ENCODE peak calls at places on chromosomes 3 and 15, in seven cellular contexts. I, V, D, G, K, M and Q are unnamed samples.

GRCh38 chr15:70152070-70152480 is 54.4 kb upstream of the TLE3 start:
- DNase-seq in I (no peak), V (peak), D (no peak), G (no peak), K (peak), M (no peak), Q (no peak)

GRCh38 chr3:104066658-104067057 is 1300.1 kb upstream of the ALCAM start:
- DNase-seq in I (no peak), V (no peak), D (no peak), G (no peak), K (peak), M (no peak), Q (no peak)

GRCh38 chr3:57184516-57184915 is 15.3 kb downstream of the HESX1 start:
- DNase-seq in I (no peak), V (no peak), D (no peak), G (no peak), K (no peak), M (no peak), Q (no peak)

GRCh38 chr15:94582368-94582767 is 351.0 kb downstream of the MCTP2 start:
- DNase-seq in I (no peak), V (no peak), D (peak), G (no peak), K (no peak), M (no peak), Q (peak)

GRCh38 chr3:99920530-99921376 is 103.1 kb downstream of the CMSS1 start:
- DNase-seq in I (no peak), V (peak), D (no peak), G (peak), K (no peak), M (no peak), Q (peak)

GRCh38 chr3:150035400-150035799 is 64.7 kb upstream of the PFN2 start:
- DNase-seq in I (no peak), V (no peak), D (no peak), G (no peak), K (no peak), M (no peak), Q (no peak)

GRCh38 chr15:54387808-54388207 is 409.6 kb downstream of the UNC13C start:
- DNase-seq in I (no peak), V (no peak), D (no peak), G (no peak), K (no peak), M (no peak), Q (no peak)

GRCh38 chr3:47884603-47885002 is 81.7 kb downstream of the DHX30 start:
- DNase-seq in I (no peak), V (no peak), D (no peak), G (no peak), K (no peak), M (no peak), Q (no peak)

GRCh38 chr3:72481542-72481941 is 366.7 kb downstream of the SHQ1 start:
- DNase-seq in I (no peak), V (no peak), D (no peak), G (no peak), K (no peak), M (no peak), Q (no peak)

GRCh38 chr3:58635371-58636285 is 30.9 kb downstream of the FAM3D start:
- DNase-seq in I (no peak), V (no peak), D (no peak), G (peak), K (no peak), M (no peak), Q (no peak)

GRCh38 chr15:29090617-29091466 is 178.8 kb downstream of the NSMCE3 start:
- DNase-seq in I (peak), V (no peak), D (peak), G (no peak), K (no peak), M (peak), Q (peak)

GRCh38 chr3:76310661-76311060 is 525.3 kb upstream of the ZNF717 start:
- DNase-seq in I (no peak), V (no peak), D (no peak), G (no peak), K (no peak), M (no peak), Q (no peak)

GRCh38 chr3:150255416-150255815 is 152.7 kb upstream of the TSC22D2 start:
- DNase-seq in I (no peak), V (peak), D (no peak), G (peak), K (no peak), M (no peak), Q (no peak)

GRCh38 chr3:42666022-42666421 is 12.5 kb downstream of the ZBTB47 start:
- DNase-seq in I (no peak), V (no peak), D (no peak), G (no peak), K (no peak), M (no peak), Q (no peak)

GRCh38 chr15:51025454-51025846 is 69.3 kb downstream of the TNFAIP8L3 start:
- DNase-seq in I (no peak), V (no peak), D (no peak), G (no peak), K (no peak), M (no peak), Q (no peak)

GRCh38 chr3:15778332-15778858 is 19.4 kb downstream of the ANKRD28 start:
- DNase-seq in I (no peak), V (no peak), D (no peak), G (no peak), K (no peak), M (no peak), Q (no peak)

GRCh38 chr3:128447561-128448013 is 19.1 kb downstream of the DNAJB8 start:
- DNase-seq in I (no peak), V (no peak), D (no peak), G (no peak), K (no peak), M (no peak), Q (no peak)

GRCh38 chr3:31695280-31696008 is 162.7 kb downstream of the STT3B start:
- DNase-seq in I (peak), V (no peak), D (no peak), G (no peak), K (no peak), M (no peak), Q (no peak)

GRCh38 chr3:49656541-49657112 is 17.5 kb upstream of the APEH start:
- DNase-seq in I (no peak), V (no peak), D (no peak), G (no peak), K (no peak), M (no peak), Q (no peak)

GRCh38 chr15:74884428-74885223 is 5.2 kb upstream of the MPI start:
- DNase-seq in I (no peak), V (no peak), D (no peak), G (no peak), K (no peak), M (no peak), Q (peak)

GRCh38 chr3:24521306-24522154 is 26.9 kb upstream of the THRB start:
- DNase-seq in I (no peak), V (peak), D (no peak), G (peak), K (no peak), M (peak), Q (peak)

GRCh38 chr3:14647976-14648955 is 3.3 kb upstream of the CCDC174 start:
- DNase-seq in I (no peak), V (no peak), D (no peak), G (no peak), K (no peak), M (no peak), Q (no peak)

GRCh38 chr3:107938128-107938527 is 152.7 kb downstream of the CD47 start:
- DNase-seq in I (no peak), V (peak), D (peak), G (no peak), K (no peak), M (peak), Q (peak)

GRCh38 chr3:52385157-52385556 is 59.7 kb downstream of the SEMA3G start:
- DNase-seq in I (no peak), V (no peak), D (peak), G (no peak), K (peak), M (peak), Q (no peak)

GRCh38 chr15:74580538-74581350 is 34.9 kb upstream of the CLK3 start:
- DNase-seq in I (no peak), V (no peak), D (no peak), G (no peak), K (no peak), M (no peak), Q (peak)

GRCh38 chr15:92112180-92112579 is 258.7 kb downstream of the SLCO3A1 start:
- DNase-seq in I (no peak), V (no peak), D (no peak), G (peak), K (no peak), M (no peak), Q (no peak)

GRCh38 chr3:23611737-23612295 is 193.9 kb upstream of the UBE2E1 start:
- DNase-seq in I (no peak), V (peak), D (no peak), G (peak), K (peak), M (no peak), Q (no peak)

GRCh38 chr3:20079621-20080020 is 39.4 kb downstream of the KAT2B start:
- DNase-seq in I (no peak), V (no peak), D (no peak), G (no peak), K (no peak), M (no peak), Q (no peak)

GRCh38 chr15:71362987-71363968 is 248.0 kb downstream of the THSD4 start:
- DNase-seq in I (no peak), V (no peak), D (no peak), G (no peak), K (no peak), M (no peak), Q (no peak)

GRCh38 chr3:13368834-13369233 is 51.3 kb downstream of the NUP210 start:
- DNase-seq in I (no peak), V (no peak), D (no peak), G (no peak), K (no peak), M (no peak), Q (no peak)

DNA sequence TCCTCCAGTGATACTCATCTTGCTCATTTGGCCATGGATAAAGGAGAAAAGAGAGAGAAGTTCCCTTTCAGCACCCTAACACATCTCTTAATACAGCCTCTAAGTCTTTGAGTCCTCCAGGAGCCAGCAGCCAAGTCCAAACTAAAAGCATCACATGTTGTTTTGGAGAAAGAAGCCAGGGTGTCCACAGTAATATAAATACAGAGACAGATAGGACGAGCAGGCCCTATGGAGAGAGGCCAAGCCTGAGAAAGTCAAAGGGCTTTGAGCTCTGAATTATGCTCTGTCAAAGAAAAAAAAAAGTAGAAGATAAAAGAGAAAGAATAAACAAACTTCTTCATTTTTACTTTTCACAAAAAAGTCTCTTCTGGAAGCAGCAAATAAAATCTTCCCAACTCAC is 92.4 kb upstream of the THBS1 start:
- DNase-seq in I (no peak), V (no peak), D (no peak), G (no peak), K (no peak), M (no peak), Q (no peak)
- H3K27ac ChIP-seq in I (no peak), V (no peak), D (no peak), G (peak), K (no peak), M (no peak), Q (no peak)

DNA sequence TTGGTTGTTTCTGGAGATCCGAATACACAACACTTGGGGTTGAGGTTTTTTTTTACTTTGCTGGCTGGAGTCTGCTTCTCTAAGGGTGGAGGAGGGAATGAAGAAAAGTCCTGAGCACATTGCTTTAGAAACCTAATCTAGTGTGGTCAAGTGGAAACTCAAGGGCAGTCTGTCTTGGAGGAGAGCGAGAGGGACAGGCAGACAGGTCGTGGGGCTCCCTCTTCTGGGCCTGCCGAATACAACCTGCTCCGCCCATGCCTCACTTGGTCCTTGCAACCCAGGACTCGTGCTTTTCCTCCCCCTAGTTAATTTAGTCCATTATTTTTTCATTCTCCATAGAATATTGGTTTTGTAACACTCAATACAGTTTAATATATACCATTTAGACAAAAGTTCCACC is 176.7 kb upstream of the LYSMD4 start:
- DNase-seq in I (no peak), V (peak), D (peak), G (no peak), K (no peak), M (peak), Q (no peak)
- TF ChIP-seq CTCF in I (no peak), V (peak), D (peak), G (peak), K (peak), M (no peak), Q (no peak)

DNA sequence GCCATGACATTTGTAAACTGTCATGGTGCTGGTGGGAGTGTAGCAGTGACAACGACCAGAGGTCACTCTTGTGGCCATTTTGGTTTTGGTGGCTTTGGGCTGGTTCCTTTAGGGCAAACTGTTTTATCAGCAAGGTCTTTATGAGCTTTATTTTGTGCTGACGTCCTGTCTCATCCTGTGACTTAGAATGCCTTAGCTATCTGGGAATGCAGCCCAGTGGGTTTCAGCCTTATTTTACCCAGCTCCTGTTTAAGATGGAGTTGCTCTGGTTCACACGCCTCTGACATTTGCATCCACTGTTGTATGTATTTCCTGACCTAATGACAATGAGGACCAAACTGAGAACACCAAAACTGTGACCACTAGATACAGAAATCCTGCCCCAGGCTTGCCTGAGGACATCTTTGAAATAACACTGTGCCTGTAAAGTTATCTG is 37.6 kb downstream of the RAB8B start:
- DNase-seq in I (no peak), V (no peak), D (no peak), G (no peak), K (no peak), M (no peak), Q (no peak)
- H3K27ac ChIP-seq in I (peak), V (no peak), D (no peak), G (no peak), K (no peak), M (no peak), Q (no peak)

GRCh38 chr3:115659253-115659652 is 35.9 kb downstream of the GAP43 start:
- DNase-seq in I (no peak), V (no peak), D (no peak), G (no peak), K (no peak), M (no peak), Q (no peak)

GRCh38 chr3:115658032-115658336 is 34.7 kb downstream of the GAP43 start:
- DNase-seq in I (no peak), V (no peak), D (no peak), G (no peak), K (no peak), M (no peak), Q (no peak)

GRCh38 chr3:115658337-115659181 is 35.2 kb downstream of the GAP43 start:
- DNase-seq in I (peak), V (peak), D (peak), G (peak), K (peak), M (peak), Q (peak)

GRCh38 chr3:115655761-115656282 is 32.5 kb downstream of the GAP43 start:
- DNase-seq in I (no peak), V (no peak), D (no peak), G (no peak), K (no peak), M (no peak), Q (no peak)

DNA sequence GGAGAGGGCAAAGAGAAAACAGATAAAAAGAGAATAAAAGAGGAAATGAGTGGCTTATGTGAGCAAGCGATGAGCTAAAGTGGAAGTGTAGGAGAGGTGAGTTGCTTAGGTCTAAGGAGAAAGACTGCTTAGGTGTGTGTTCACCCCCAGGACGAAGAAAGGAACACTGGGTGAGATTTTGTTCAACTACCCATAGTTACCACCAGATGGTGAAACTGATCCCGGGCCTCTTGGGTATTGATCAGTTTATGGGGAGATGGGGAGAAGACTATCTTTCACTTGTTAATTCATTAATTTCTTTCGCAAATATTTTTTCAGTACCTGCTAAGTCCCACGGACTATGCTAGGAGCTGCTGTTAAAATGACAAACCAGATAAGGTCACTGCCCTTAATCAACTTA is 33.9 kb downstream of the GAP43 start:
- DNase-seq in I (no peak), V (no peak), D (no peak), G (no peak), K (no peak), M (no peak), Q (no peak)
- TF ChIP-seq CTCF in I (no peak), V (no peak), D (peak), G (no peak), K (no peak), M (no peak), Q (no peak)

DNA sequence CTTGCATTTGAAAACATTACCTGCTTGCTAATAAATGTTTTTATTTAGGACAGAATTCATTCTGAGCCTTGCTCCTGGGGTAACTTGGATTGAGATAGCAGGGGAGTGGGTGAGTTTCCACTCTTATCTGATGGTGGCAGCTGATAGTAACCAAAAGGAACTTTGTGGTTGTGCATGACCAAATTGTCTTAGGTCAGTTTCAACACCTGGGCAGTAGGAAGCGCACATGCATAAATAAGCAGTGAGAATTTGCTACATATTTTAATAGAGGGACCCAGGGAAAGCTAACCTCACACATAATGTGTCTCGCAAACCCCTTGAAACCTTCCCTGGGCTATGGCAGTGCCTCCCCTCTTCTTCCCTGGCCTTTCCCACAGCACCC is 65.4 kb upstream of the XCR1 start:
- DNase-seq in I (no peak), V (no peak), D (no peak), G (no peak), K (no peak), M (no peak), Q (no peak)
- H3K27ac ChIP-seq in I (no peak), V (no peak), D (no peak), G (no peak), K (no peak), M (peak), Q (no peak)

GRCh38 chr15:46344906-46345305 is 710.1 kb downstream of the SQOR start:
- DNase-seq in I (no peak), V (no peak), D (no peak), G (no peak), K (no peak), M (no peak), Q (no peak)

GRCh38 chr15:46343527-46343926 is 708.7 kb downstream of the SQOR start:
- DNase-seq in I (no peak), V (no peak), D (no peak), G (no peak), K (no peak), M (no peak), Q (no peak)

GRCh38 chr15:46344115-46344749 is 709.4 kb downstream of the SQOR start:
- DNase-seq in I (no peak), V (no peak), D (no peak), G (no peak), K (no peak), M (no peak), Q (no peak)
- TF ChIP-seq CTCF in I (no peak), V (no peak), D (no peak), G (no peak), K (no peak), M (no peak), Q (no peak)

GRCh38 chr3:177037241-177037640 is 160.0 kb downstream of the TBL1XR1 start:
- DNase-seq in I (no peak), V (no peak), D (no peak), G (peak), K (peak), M (no peak), Q (no peak)

GRCh38 chr3:177041021-177041729 is 156.1 kb downstream of the TBL1XR1 start:
- DNase-seq in I (no peak), V (peak), D (no peak), G (peak), K (no peak), M (no peak), Q (no peak)

GRCh38 chr3:177039875-177040274 is 157.4 kb downstream of the TBL1XR1 start:
- DNase-seq in I (no peak), V (no peak), D (no peak), G (no peak), K (no peak), M (no peak), Q (no peak)

DNA sequence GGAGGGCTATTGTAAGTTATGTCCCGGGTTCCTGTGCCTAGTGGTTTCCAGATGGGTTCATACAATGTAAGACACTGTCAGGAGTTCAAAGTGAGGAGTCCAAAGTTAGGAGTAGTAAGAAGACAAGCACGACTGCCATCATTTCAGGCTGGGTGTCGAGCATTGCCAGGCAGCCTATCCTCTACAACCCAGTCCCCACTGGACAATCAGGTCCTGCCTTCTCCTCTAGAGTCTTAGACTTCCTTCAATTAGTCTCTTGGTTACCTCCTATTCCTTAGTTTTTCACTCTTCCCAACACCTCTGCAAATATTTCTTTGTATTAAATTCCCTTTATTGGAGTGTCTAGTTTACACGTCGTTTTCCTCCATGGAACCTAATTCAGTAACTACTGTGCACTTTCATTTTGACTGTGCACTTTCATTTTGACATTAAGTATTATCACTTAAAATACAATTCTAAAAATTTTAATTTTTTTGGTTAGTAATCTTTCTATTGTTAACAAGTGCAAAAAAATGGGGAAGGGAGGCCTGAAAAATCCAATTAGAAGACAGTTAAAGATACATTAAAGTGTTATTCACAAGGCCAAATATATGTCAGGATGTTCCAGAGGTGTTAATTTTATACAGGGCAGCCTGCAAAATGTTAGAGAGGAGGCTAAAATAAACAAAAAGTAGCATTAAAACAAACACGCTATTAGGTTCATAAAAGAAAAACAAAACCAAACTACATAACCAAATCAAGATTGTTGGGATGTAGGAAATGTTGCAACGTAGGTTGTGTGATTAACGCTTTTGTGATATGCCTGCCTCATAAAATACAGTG is 155.3 kb downstream of the TBL1XR1 start:
- DNase-seq in I (no peak), V (no peak), D (no peak), G (no peak), K (no peak), M (no peak), Q (no peak)
- H3K27ac ChIP-seq in I (no peak), V (peak), D (no peak), G (peak), K (no peak), M (peak), Q (no peak)